ENCODE peak calls at places on chromosomes 6 and 20, in four cellular contexts. One of them, this sample, is unnamed.

GRCh38 chr6:161618816-161619454 is 345.1 kb upstream of the AGPAT4 start:
- DNase-seq in astrocyte of the spinal cord: peak
- DNase-seq in tibial artery: no peak
- DNase-seq in HFF-Myc: peak
- DNase-seq in this sample: peak

GRCh38 chr20:32637738-32638137 is 36.0 kb downstream of the C20orf203 start:
- DNase-seq in astrocyte of the spinal cord: no peak
- DNase-seq in tibial artery: no peak
- DNase-seq in HFF-Myc: no peak
- DNase-seq in this sample: no peak

GRCh38 chr6:134619789-134620188 is 301.9 kb upstream of the SGK1 start:
- DNase-seq in astrocyte of the spinal cord: peak
- DNase-seq in tibial artery: no peak
- DNase-seq in HFF-Myc: no peak
- DNase-seq in this sample: peak

GRCh38 chr6:26351544-26351953 is 13.4 kb upstream of the BTN3A2 start:
- DNase-seq in astrocyte of the spinal cord: peak
- DNase-seq in tibial artery: no peak
- DNase-seq in HFF-Myc: peak
- DNase-seq in this sample: peak

GRCh38 chr20:35395728-35396127 is 16.0 kb downstream of the UQCC1 start:
- DNase-seq in astrocyte of the spinal cord: peak
- DNase-seq in tibial artery: peak
- DNase-seq in HFF-Myc: no peak
- DNase-seq in this sample: peak

GRCh38 chr20:25278636-25279361 is 30.9 kb downstream of the PYGB start:
- DNase-seq in astrocyte of the spinal cord: no peak
- DNase-seq in tibial artery: peak
- DNase-seq in HFF-Myc: no peak
- DNase-seq in this sample: no peak

GRCh38 chr6:11263185-11263817 is 30.8 kb upstream of the NEDD9 start:
- DNase-seq in astrocyte of the spinal cord: peak
- DNase-seq in tibial artery: peak
- DNase-seq in HFF-Myc: peak
- DNase-seq in this sample: peak

GRCh38 chr6:107330190-107330589 is 129.2 kb downstream of the PDSS2 start:
- DNase-seq in astrocyte of the spinal cord: no peak
- DNase-seq in tibial artery: no peak
- DNase-seq in HFF-Myc: no peak
- DNase-seq in this sample: no peak

GRCh38 chr20:52166150-52166549 is 25.4 kb downstream of the ZFP64 start:
- DNase-seq in astrocyte of the spinal cord: no peak
- DNase-seq in tibial artery: no peak
- DNase-seq in HFF-Myc: no peak
- DNase-seq in this sample: no peak

GRCh38 chr20:4509825-4510522 is 211.7 kb upstream of the PRND start:
- DNase-seq in astrocyte of the spinal cord: peak
- DNase-seq in tibial artery: no peak
- DNase-seq in HFF-Myc: no peak
- DNase-seq in this sample: peak

GRCh38 chr6:3001773-3002293 is 2.1 kb downstream of the NQO2 start:
- DNase-seq in astrocyte of the spinal cord: peak
- DNase-seq in tibial artery: no peak
- DNase-seq in HFF-Myc: peak
- DNase-seq in this sample: peak

GRCh38 chr6:128370072-128370471 is 150.3 kb downstream of the PTPRK start:
- DNase-seq in astrocyte of the spinal cord: peak
- DNase-seq in tibial artery: no peak
- DNase-seq in HFF-Myc: peak
- DNase-seq in this sample: peak

GRCh38 chr6:7720346-7720745 is 5.6 kb upstream of the BMP6 start:
- DNase-seq in astrocyte of the spinal cord: no peak
- DNase-seq in tibial artery: no peak
- DNase-seq in HFF-Myc: no peak
- DNase-seq in this sample: no peak

GRCh38 chr20:61253264-61253639 is 1.2 kb downstream of the CDH4 start:
- DNase-seq in astrocyte of the spinal cord: peak
- DNase-seq in tibial artery: no peak
- DNase-seq in HFF-Myc: no peak
- DNase-seq in this sample: peak

GRCh38 chr6:56579155-56579851 is 63.4 kb downstream of the DST start:
- DNase-seq in astrocyte of the spinal cord: no peak
- DNase-seq in tibial artery: no peak
- DNase-seq in HFF-Myc: no peak
- DNase-seq in this sample: no peak

GRCh38 chr20:50554694-50555579 is 44.8 kb downstream of the PTPN1 start:
- DNase-seq in astrocyte of the spinal cord: no peak
- DNase-seq in tibial artery: no peak
- DNase-seq in HFF-Myc: no peak
- DNase-seq in this sample: no peak

GRCh38 chr20:62958388-62959100 is 6.0 kb downstream of the SLC17A9 start:
- DNase-seq in astrocyte of the spinal cord: no peak
- DNase-seq in tibial artery: no peak
- DNase-seq in HFF-Myc: no peak
- DNase-seq in this sample: no peak

GRCh38 chr6:2376429-2377355 is 131.3 kb upstream of the GMDS start:
- DNase-seq in astrocyte of the spinal cord: peak
- DNase-seq in tibial artery: peak
- DNase-seq in HFF-Myc: peak
- DNase-seq in this sample: no peak

GRCh38 chr20:50517817-50518154 is 7.6 kb downstream of the PTPN1 start:
- DNase-seq in astrocyte of the spinal cord: no peak
- DNase-seq in tibial artery: no peak
- DNase-seq in HFF-Myc: no peak
- DNase-seq in this sample: no peak

GRCh38 chr6:162533009-162533400 is 194.6 kb downstream of the PRKN start:
- DNase-seq in astrocyte of the spinal cord: no peak
- DNase-seq in tibial artery: no peak
- DNase-seq in HFF-Myc: no peak
- DNase-seq in this sample: no peak

GRCh38 chr6:26329763-26330511 is 35.1 kb upstream of the BTN3A2 start:
- DNase-seq in astrocyte of the spinal cord: peak
- DNase-seq in tibial artery: no peak
- DNase-seq in HFF-Myc: no peak
- DNase-seq in this sample: peak

GRCh38 chr6:112086744-112087135 is 542 bp downstream of the TUBE1 start:
- DNase-seq in astrocyte of the spinal cord: peak
- DNase-seq in tibial artery: no peak
- DNase-seq in HFF-Myc: peak
- DNase-seq in this sample: peak
- TF ChIP-seq CTCF in astrocyte of the spinal cord: peak
- TF ChIP-seq CTCF in tibial artery: no peak
- TF ChIP-seq CTCF in HFF-Myc: peak
- TF ChIP-seq CTCF in this sample: no peak

GRCh38 chr6:98835149-98836024 is 1.0 kb downstream of the POU3F2 start:
- DNase-seq in astrocyte of the spinal cord: no peak
- DNase-seq in tibial artery: no peak
- DNase-seq in HFF-Myc: no peak
- DNase-seq in this sample: no peak
- H3K4me3 ChIP-seq in astrocyte of the spinal cord: peak
- H3K4me3 ChIP-seq in tibial artery: peak
- H3K4me3 ChIP-seq in HFF-Myc: no peak
- H3K4me3 ChIP-seq in this sample: peak

DNA sequence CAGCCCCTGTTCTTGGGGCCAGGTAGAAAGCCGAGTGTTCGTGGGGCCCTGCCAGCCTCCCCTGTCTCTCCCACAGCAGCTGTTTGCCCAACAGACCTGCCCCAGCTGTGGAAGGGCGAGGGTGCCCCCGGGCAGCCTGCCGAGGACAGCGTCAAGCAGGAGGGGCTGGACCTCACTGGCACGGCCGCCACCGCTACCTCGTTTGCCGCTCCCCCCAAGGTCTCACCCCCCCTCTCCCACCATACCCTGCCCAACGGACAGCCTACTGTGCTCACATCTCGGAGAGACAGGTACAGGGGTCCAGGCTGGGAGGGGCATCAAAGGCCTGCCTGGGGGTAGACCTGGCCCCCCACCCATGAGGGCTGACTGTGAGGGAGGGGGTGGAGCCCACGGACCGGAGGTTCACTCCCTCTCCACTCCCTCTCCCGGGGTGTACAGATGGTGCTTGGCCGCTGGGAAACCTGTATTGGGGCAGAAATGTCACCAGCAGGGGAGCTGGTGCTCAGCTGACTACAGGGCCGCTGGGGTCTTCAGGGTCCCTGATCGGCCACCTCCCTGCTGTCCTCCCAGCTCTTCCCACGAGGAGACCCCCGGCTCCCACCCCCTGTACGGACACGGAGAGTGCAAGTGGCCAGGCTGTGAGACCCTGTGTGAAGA is 41.2 kb downstream of the FOXP4 start:
- DNase-seq in astrocyte of the spinal cord: no peak
- DNase-seq in tibial artery: no peak
- DNase-seq in HFF-Myc: no peak
- DNase-seq in this sample: no peak
- TF ChIP-seq CTCF in astrocyte of the spinal cord: no peak
- TF ChIP-seq CTCF in tibial artery: no peak
- TF ChIP-seq CTCF in HFF-Myc: no peak
- TF ChIP-seq CTCF in this sample: no peak

GRCh38 chr20:16566080-16566479 is 7.2 kb downstream of the KIF16B start:
- DNase-seq in astrocyte of the spinal cord: no peak
- DNase-seq in tibial artery: no peak
- DNase-seq in HFF-Myc: no peak
- DNase-seq in this sample: no peak
- H3K4me3 ChIP-seq in astrocyte of the spinal cord: no peak
- H3K4me3 ChIP-seq in tibial artery: no peak
- H3K4me3 ChIP-seq in HFF-Myc: no peak
- H3K4me3 ChIP-seq in this sample: no peak

This sample was measured in choroid plexus epithelial cell.